ENCODE peak calls at places on chromosomes 16 and 17, in six cellular contexts. H is activated CD4-positive, alpha-beta T cell treated with anti-CD3 and anti-CD28 coated beads, Interleukin-2, amount 50 U/mL, for 1 hour; U is activated T-cell treated with anti-CD3 and anti-CD28 coated beads for 24 hours; Z is astrocyte of the spinal cord; O is CD8-positive, alpha-beta T cell; I is cardiac fibroblast. D is an unnamed sample.

GRCh38 chr16:53608094-53608493 is 95.6 kb downstream of the RPGRIP1L start:
- DNase-seq in H (no peak), U (no peak), I (no peak), O (no peak), Z (no peak), D (no peak)

GRCh38 chr16:85090873-85091521 is 21.3 kb downstream of the CIBAR2 start:
- DNase-seq in H (no peak), Z (no peak), I (no peak), O (no peak), U (no peak), D (no peak)

GRCh38 chr17:67980456-67980855 is 15.8 kb downstream of the C17orf58 start:
- DNase-seq in O (no peak), U (no peak), I (no peak), H (no peak), Z (no peak), D (no peak)

GRCh38 chr17:3870871-3871306 is 22.0 kb downstream of the CAMKK1 start:
- DNase-seq in O (no peak), H (no peak), Z (no peak), U (no peak), I (no peak), D (no peak)

GRCh38 chr16:85746431-85747227 is 4.3 kb downstream of the C16orf74 start:
- DNase-seq in H (no peak), I (peak; percentile 66), O (no peak), Z (peak; percentile 15), U (no peak), D (no peak)

GRCh38 chr17:67068999-67069398 is 24.6 kb downstream of the CACNG1 start:
- DNase-seq in I (no peak), Z (no peak), H (no peak), O (no peak), U (no peak), D (no peak)

GRCh38 chr16:3999479-3999868 is 116.8 kb downstream of the ADCY9 start:
- DNase-seq in Z (peak; percentile 63), U (no peak), H (no peak), I (peak; percentile 80), O (no peak), D (no peak)

GRCh38 chr16:85757341-85757822 is 6.5 kb upstream of the C16orf74 start:
- DNase-seq in I (peak; percentile 59), O (no peak), H (no peak), Z (peak; percentile 89), U (no peak), D (no peak)

GRCh38 chr16:11361751-11362742 is 16.8 kb downstream of the RMI2 start:
- DNase-seq in I (no peak), U (no peak), O (peak; percentile 15), Z (no peak), H (peak; percentile 8), D (no peak)

GRCh38 chr17:4947411-4948165 is 742 bp downstream of the PFN1 start:
- DNase-seq in I (peak; percentile 59), H (peak; percentile 61), U (peak; percentile 62), Z (peak; percentile 57), O (peak; percentile 67), D (peak; percentile 73)

GRCh38 chr17:48634446-48635208 is 8.5 kb upstream of the HOXB9 start:
- DNase-seq in O (no peak), I (no peak), U (no peak), H (no peak), Z (no peak), D (no peak)

GRCh38 chr17:79842656-79843474 is 3.6 kb upstream of the CBX4 start:
- DNase-seq in H (no peak), U (no peak), I (peak; percentile 17), O (no peak), Z (no peak), D (no peak)

GRCh38 chr17:81251091-81251942 is 12.2 kb downstream of the NDUFAF8 start:
- DNase-seq in U (no peak), Z (no peak), I (no peak), H (no peak), O (no peak), D (no peak)

GRCh38 chr16:23317266-23317661 is 15.2 kb downstream of the SCNN1B start:
- DNase-seq in O (no peak), Z (no peak), I (no peak), H (no peak), U (no peak), D (no peak)

GRCh38 chr17:14918540-14918939 is 346.6 kb downstream of the PMP22 start:
- DNase-seq in Z (peak; percentile 68), U (no peak), H (no peak), I (peak; percentile 47), O (no peak), D (no peak)

GRCh38 chr16:87431926-87432325 is 39.8 kb downstream of the MAP1LC3B start:
- DNase-seq in Z (peak; percentile 88), H (no peak), I (peak; percentile 84), O (no peak), U (no peak), D (peak; percentile 33)

GRCh38 chr16:31329671-31330552 is 25.1 kb upstream of the ITGAX start:
- DNase-seq in Z (no peak), H (no peak), I (no peak), O (no peak), U (no peak), D (no peak)

D was measured in RKO.